ENCODE peak calls at places on chromosomes 3 and 15, in six cellular contexts. S, G, K, B, T and C are unnamed samples.

GRCh38 chr3:183287301-183287971 is 34.4 kb downstream of the B3GNT5 start:
- DNase-seq in S (peak; percentile 34), G (peak; percentile 53), K (peak; percentile 58), B (peak; percentile 83), T (no peak), C (peak; percentile 95)

GRCh38 chr3:102174312-102174712 is 260.5 kb upstream of the ZPLD1 start:
- DNase-seq in S (no peak), G (no peak), K (no peak), B (peak; percentile 50), T (no peak), C (no peak)

GRCh38 chr3:105473521-105474223 is 107.0 kb downstream of the ALCAM start:
- DNase-seq in S (no peak), G (no peak), K (no peak), B (peak; percentile 90), T (no peak), C (peak; percentile 73)

GRCh38 chr15:36263666-36264065 is 315.8 kb upstream of the CDIN1 start:
- DNase-seq in S (no peak), G (no peak), K (no peak), B (no peak), T (no peak), C (no peak)

GRCh38 chr3:149198611-149199010 is 23.0 kb downstream of the CP start:
- DNase-seq in S (no peak), G (no peak), K (no peak), B (no peak), T (no peak), C (peak; percentile 22)

GRCh38 chr3:169246158-169246557 is 417.4 kb downstream of the MECOM start:
- DNase-seq in S (no peak), G (no peak), K (no peak), B (no peak), T (no peak), C (no peak)

GRCh38 chr3:61802772-61803171 is 241.4 kb downstream of the PTPRG start:
- DNase-seq in S (no peak), G (no peak), K (no peak), B (no peak), T (no peak), C (no peak)

GRCh38 chr15:92149029-92149428 is 244.7 kb upstream of the ST8SIA2 start:
- DNase-seq in S (no peak), G (no peak), K (no peak), B (no peak), T (no peak), C (no peak)

GRCh38 chr3:100269410-100270217 is 8.8 kb downstream of the TBC1D23 start:
- DNase-seq in S (no peak), G (no peak), K (no peak), B (peak; percentile 98), T (no peak), C (peak; percentile 77)

GRCh38 chr15:52651868-52652267 is 27.3 kb downstream of the ATOSA start:
- DNase-seq in S (peak; percentile 29), G (peak; percentile 70), K (peak; percentile 65), B (peak; percentile 85), T (peak; percentile 65), C (peak; percentile 90)

GRCh38 chr3:13580256-13581023 is 31.5 kb downstream of the FBLN2 start:
- DNase-seq in S (no peak), G (no peak), K (no peak), B (peak; percentile 28), T (no peak), C (no peak)

GRCh38 chr15:75454471-75455418 is 3.3 kb upstream of the SIN3A start:
- DNase-seq in S (peak; percentile 76), G (peak; percentile 87), K (no peak), B (peak; percentile 66), T (peak; percentile 75), C (no peak)

GRCh38 chr3:41026394-41027177 is 172.7 kb upstream of the CTNNB1 start:
- DNase-seq in S (peak; percentile 57), G (peak; percentile 67), K (peak; percentile 83), B (peak; percentile 42), T (peak; percentile 17), C (peak; percentile 68)

GRCh38 chr15:45448066-45448510 is 69.7 kb upstream of the GATM start:
- DNase-seq in S (no peak), G (peak; percentile 62), K (no peak), B (peak; percentile 28), T (no peak), C (no peak)

GRCh38 chr3:32910954-32911353 is 40.5 kb upstream of the CCR4 start:
- DNase-seq in S (no peak), G (no peak), K (no peak), B (peak; percentile 51), T (no peak), C (peak; percentile 36)

GRCh38 chr15:38474155-38474757 is 20.3 kb downstream of the FAM98B start:
- DNase-seq in S (no peak), G (no peak), K (no peak), B (peak; percentile 62), T (no peak), C (peak; percentile 25)

GRCh38 chr15:78937132-78937739 is 7.6 kb downstream of the CTSH start:
- DNase-seq in S (no peak), G (peak; percentile 54), K (peak; percentile 62), B (no peak), T (no peak), C (no peak)

GRCh38 chr15:31340591-31340990 is 14.0 kb downstream of the KLF13 start:
- DNase-seq in S (no peak), G (peak; percentile 26), K (no peak), B (no peak), T (no peak), C (no peak)

GRCh38 chr3:60070366-60070765 is 1020.5 kb upstream of the CFAP20DC start:
- DNase-seq in S (no peak), G (no peak), K (no peak), B (no peak), T (no peak), C (no peak)

GRCh38 chr3:60064210-60065178 is 1014.7 kb upstream of the CFAP20DC start:
- DNase-seq in S (no peak), G (no peak), K (no peak), B (peak; percentile 23), T (no peak), C (peak; percentile 41)

GRCh38 chr3:60065227-60065868 is 1015.5 kb upstream of the CFAP20DC start:
- DNase-seq in S (no peak), G (no peak), K (no peak), B (no peak), T (no peak), C (no peak)
- H3K4me3 ChIP-seq in S (no peak overlapping the region), G (no peak overlapping the region), K (no peak overlapping the region), B (no peak overlapping the region), T (no peak overlapping the region), C (no peak overlapping the region)

DNA sequence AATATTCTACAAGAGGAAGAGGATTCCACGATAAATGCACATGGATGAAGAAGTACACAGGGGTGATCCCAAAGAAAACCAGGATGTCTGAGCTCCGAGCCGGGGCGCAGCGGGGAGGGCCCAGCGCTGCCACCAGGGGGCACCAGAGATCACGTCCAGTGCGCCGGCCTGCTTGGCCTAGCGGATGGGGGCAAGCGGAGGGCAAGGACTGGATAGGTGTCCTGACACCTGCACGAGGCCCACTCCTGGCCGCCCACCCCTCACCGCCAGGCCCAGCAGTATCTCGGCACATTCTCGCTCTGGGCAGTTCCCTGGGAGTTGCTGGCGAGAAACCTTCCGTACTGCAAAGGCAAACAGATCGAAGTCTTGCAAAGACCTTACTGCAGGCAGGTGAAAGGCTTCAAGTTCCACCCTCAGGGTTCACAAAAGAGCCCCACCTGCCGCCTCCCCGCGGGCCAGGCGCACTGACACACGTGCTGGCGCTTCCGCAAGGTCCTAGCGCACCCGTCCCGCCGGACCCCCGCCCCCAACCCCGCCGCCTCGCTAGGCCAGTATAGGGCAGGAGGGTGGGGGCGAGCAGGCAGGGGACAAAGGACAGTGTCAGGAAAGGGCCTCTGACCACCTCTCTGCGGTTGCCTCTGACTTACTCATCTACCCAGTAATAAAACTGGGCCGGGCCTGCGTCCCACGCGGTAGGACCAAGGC is 3.3 kb downstream of the ANKRD63 start:
- DNase-seq in S (peak; percentile 76), G (peak; percentile 79), K (peak; percentile 73), B (peak; percentile 51), T (peak; percentile 74), C (no peak)
- H3K4me3 ChIP-seq in S (no peak overlapping the region), G (no peak overlapping the region), K (no peak overlapping the region), B (no peak overlapping the region), T (no peak overlapping the region), C (no peak overlapping the region)

DNA sequence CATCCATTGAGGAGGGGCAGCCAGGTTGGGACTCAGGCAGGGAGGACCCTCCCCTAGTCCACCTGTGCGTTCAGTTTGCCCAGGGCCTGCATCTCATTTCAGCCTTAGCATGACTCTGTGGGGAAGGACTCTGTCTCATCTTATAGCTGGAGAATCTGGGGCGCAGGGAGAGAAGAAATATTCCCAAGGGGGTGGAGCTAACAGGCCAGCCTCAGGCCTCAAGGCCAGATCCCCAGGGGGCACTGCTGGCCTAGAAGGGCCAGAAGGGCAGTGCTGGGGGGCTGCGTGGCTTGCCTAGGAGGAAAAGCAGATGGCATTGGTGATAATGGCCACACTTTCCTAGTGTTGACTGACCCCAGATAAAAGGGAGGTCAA is 10.9 kb downstream of the AMOTL2 start:
- DNase-seq in S (no peak), G (peak; percentile 26), K (no peak), B (no peak), T (no peak), C (no peak)
- H3K4me3 ChIP-seq in S (peak overlapping the region; percentile 56), G (no peak overlapping the region), K (no peak overlapping the region), B (no peak overlapping the region), T (no peak overlapping the region), C (no peak overlapping the region)

DNA sequence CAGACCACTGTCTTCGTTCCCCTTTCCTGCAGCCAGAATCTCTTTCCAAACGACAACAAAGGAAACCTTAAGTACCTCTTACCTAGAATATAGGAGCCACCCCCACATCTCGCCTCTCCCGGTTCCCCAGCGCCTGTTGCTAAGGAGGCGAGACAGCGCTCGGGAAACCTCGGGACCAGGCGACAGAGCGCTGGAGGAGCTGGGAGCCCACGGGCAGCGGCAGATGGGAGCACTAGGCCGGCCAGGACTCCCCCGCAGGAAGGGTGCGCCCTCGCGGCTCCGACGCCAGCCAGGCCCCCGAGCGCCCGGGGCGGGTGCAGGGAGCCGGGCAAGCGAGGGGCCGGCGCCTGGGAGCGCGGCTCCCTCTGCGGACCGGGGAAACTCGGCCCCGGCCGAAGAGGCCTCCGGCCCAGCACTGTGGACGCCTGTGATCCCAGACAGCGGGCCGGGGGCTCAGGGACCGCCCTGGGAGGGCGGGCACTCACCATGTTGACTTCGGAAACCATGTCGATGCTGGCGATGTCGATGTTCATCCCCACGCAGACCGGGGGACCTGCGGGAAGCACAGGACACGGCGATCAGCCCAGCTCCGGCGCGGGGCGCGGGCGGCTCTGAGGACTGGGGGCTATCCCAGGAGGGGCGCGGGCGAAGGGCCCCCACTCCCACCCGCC is 814 bp downstream of the GABRB3 start:
- DNase-seq in S (no peak), G (no peak), K (no peak), B (no peak), T (no peak), C (no peak)
- H3K4me3 ChIP-seq in S (peak overlapping the region; percentile 52), G (no peak overlapping the region), K (peak overlapping the region; percentile 11), B (no peak overlapping the region), T (no peak overlapping the region), C (peak overlapping the region; percentile 29)

DNA sequence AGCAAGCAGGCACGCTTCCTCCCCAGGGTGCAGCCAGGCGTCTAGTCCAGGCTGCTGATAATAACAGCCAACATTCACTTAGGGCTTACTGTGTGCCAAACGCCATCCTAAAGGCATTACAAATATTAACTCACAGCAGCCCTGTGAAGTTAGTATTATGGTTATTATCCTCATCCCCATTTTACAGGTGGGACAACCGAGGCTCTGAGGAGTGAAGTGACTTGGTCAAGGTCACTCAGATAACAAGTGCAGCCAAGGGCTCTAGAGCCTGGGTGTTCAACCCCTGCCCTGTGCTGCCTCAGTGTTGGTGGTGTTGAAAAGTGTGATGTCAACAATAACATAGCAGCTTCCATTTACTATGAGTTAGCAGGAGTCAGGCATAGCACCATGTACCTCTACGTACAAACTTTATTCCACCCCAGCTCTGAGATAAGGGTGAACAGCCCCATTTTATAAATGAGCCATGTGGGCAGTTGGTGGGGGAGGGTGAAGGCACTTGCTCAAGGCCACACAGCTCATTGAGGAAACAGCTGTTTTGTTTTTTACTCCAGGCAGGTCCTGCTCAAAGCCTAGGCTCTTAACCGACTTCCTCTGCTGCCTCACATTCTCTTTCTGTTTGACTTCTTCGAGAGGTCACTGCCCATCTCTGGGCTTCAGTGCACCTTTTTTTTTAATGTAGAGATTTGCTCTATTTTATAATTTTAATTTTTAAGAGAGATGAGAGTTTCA is 24.0 kb upstream of the TRH start:
- DNase-seq in S (no peak), G (no peak), K (no peak), B (no peak), T (no peak), C (no peak)
- H3K4me3 ChIP-seq in S (no peak overlapping the region), G (no peak overlapping the region), K (no peak overlapping the region), B (no peak overlapping the region), T (no peak overlapping the region), C (no peak overlapping the region)